ENCODE peak calls at places on chromosomes 11 and 22, in nine cellular contexts. W is transverse colon, B is Peyer's patch, D is HCT116, I is tibial nerve, Y is gastrocnemius medialis, P is prostate gland, A is lower leg skin, R is stomach. L is an unnamed sample.

GRCh38 chr11:7571640-7572000 is 57.8 kb downstream of the PPFIBP2 start:
- DNase-seq in B (peak; percentile 86), I (peak; percentile 64), P (peak; percentile 76), A (peak; percentile 93), W (peak; percentile 82), D (peak; percentile 51), R (peak; percentile 79), Y (peak; percentile 63), L (peak; percentile 89)

GRCh38 chr22:41534219-41534618 is 10.1 kb downstream of the POLR3H start:
- DNase-seq in B (no peak), I (no peak), D (no peak), Y (no peak), A (no peak), R (no peak), W (no peak), P (no peak), L (no peak)

GRCh38 chr11:61507962-61508824 is at the start of gene LRRC10B:
- DNase-seq in W (peak; percentile 85), I (no peak), R (no peak), D (peak; percentile 52), A (no peak), P (no peak), B (peak; percentile 72), Y (no peak), L (peak; percentile 29)

GRCh38 chr11:69382131-69383128 is 88.5 kb downstream of the MYEOV start:
- DNase-seq in R (peak; percentile 27), W (peak; percentile 32), Y (peak; percentile 26), I (peak; percentile 15), A (peak; percentile 86), P (no peak), D (peak; percentile 70), B (peak; percentile 51), L (no peak)

GRCh38 chr11:26088391-26088790 is 243.5 kb upstream of the ANO3 start:
- DNase-seq in D (no peak), R (no peak), W (no peak), Y (no peak), A (no peak), B (no peak), P (no peak), I (no peak), L (no peak)

GRCh38 chr11:26944866-26945664 is 48.8 kb upstream of the FIBIN start:
- DNase-seq in Y (no peak), W (no peak), P (no peak), B (no peak), A (no peak), D (no peak), R (no peak), I (no peak), L (no peak)

GRCh38 chr22:45268167-45268957 is 16.4 kb upstream of the UPK3A start:
- DNase-seq in B (peak; percentile 62), I (no peak), W (peak; percentile 45), Y (no peak), D (no peak), R (peak; percentile 36), P (no peak), A (peak; percentile 91), L (peak; percentile 55)

GRCh38 chr11:132134322-132134721 is 763.9 kb downstream of the NTM start:
- DNase-seq in Y (no peak), P (no peak), A (no peak), W (no peak), R (no peak), B (no peak), I (no peak), D (no peak), L (no peak)

GRCh38 chr11:99822846-99823565 is 802.3 kb downstream of the CNTN5 start:
- DNase-seq in Y (no peak), R (no peak), P (no peak), D (no peak), W (no peak), A (no peak), B (no peak), I (no peak), L (peak; percentile 6)

GRCh38 chr11:25615076-25615475 is 716.9 kb upstream of the ANO3 start:
- DNase-seq in R (no peak), P (no peak), B (no peak), Y (no peak), I (no peak), W (no peak), D (no peak), A (no peak), L (no peak)

GRCh38 chr11:11313426-11313825 is 39.6 kb downstream of the CSNK2A3 start:
- DNase-seq in B (no peak), I (no peak), R (no peak), A (no peak), P (no peak), D (no peak), W (no peak), Y (peak; percentile 37), L (peak; percentile 28)

GRCh38 chr11:5809122-5809519 is 397 bp downstream of the OR52N2 start:
- DNase-seq in B (no peak), Y (no peak), A (no peak), I (no peak), P (no peak), R (no peak), W (no peak), D (no peak), L (no peak)

GRCh38 chr11:90438069-90438468 is 215.2 kb upstream of the CHORDC1 start:
- DNase-seq in W (no peak), A (no peak), R (no peak), I (no peak), B (no peak), D (no peak), Y (no peak), P (no peak), L (no peak)

GRCh38 chr11:133163463-133164419 is 368.6 kb downstream of the OPCML start:
- DNase-seq in R (no peak), P (peak; percentile 20), W (no peak), B (peak; percentile 56), A (peak; percentile 26), D (no peak), Y (no peak), I (no peak), L (no peak)

GRCh38 chr11:45900916-45901617 is 6.0 kb downstream of the FREY1 start:
- DNase-seq in P (no peak), D (no peak), B (no peak), I (no peak), R (no peak), Y (no peak), A (no peak), W (no peak), L (peak; percentile 24)

GRCh38 chr22:50443801-50444625 is 30.8 kb downstream of the SBF1 start:
- DNase-seq in A (no peak), I (no peak), P (no peak), B (no peak), Y (no peak), R (no peak), D (no peak), W (no peak), L (peak; percentile 78)

GRCh38 chr11:130411223-130411622 is 17.2 kb downstream of the ADAMTS8 start:
- DNase-seq in R (no peak), B (no peak), Y (no peak), P (no peak), W (no peak), D (no peak), I (no peak), A (no peak), L (no peak)

GRCh38 chr11:44005956-44006355 is 41.8 kb upstream of the ACCSL start:
- DNase-seq in P (no peak), W (no peak), R (peak; percentile 11), B (peak; percentile 37), A (peak; percentile 40), Y (no peak), D (no peak), I (no peak), L (no peak)

GRCh38 chr22:41003041-41003440 is 51.9 kb downstream of the RBX1 start:
- DNase-seq in D (no peak), A (no peak), Y (no peak), I (no peak), B (no peak), W (no peak), P (no peak), R (peak; percentile 35), L (peak; percentile 35)

GRCh38 chr11:69924308-69925161 is 105.3 kb upstream of the FGF3 start:
- DNase-seq in P (no peak), I (no peak), W (no peak), Y (no peak), B (no peak), A (peak; percentile 56), D (no peak), R (no peak), L (no peak)

GRCh38 chr11:57336111-57336666 is 497 bp upstream of the SSRP1 start:
- DNase-seq in P (no peak), Y (no peak), I (no peak), D (no peak), B (no peak), R (no peak), W (no peak), A (no peak), L (no peak)

GRCh38 chr22:46411347-46411746 is 75.8 kb downstream of the TRMU start:
- DNase-seq in P (no peak), I (no peak), R (no peak), D (no peak), B (no peak), W (no peak), Y (no peak), A (no peak), L (no peak)
- TF ChIP-seq POLR2A in P (no peak), I (no peak), R (no peak), D (no peak), B (no peak), W (no peak), Y (no peak), A (no peak), L (no peak)

GRCh38 chr11:66316849-66317251 is at the start of gene CD248:
- DNase-seq in B (peak; percentile 60), A (peak; percentile 91), I (peak; percentile 71), W (peak; percentile 43), D (no peak), R (no peak), Y (peak; percentile 48), P (no peak), L (peak; percentile 33)
- TF ChIP-seq POLR2A in B (no peak), A (no peak), I (no peak), W (no peak), D (no peak), R (no peak), Y (peak; percentile 55), P (no peak), L (peak; percentile 34)

GRCh38 chr22:36463783-36464184 is 17.7 kb downstream of the TXN2 start:
- DNase-seq in W (no peak), A (peak; percentile 90), B (no peak), Y (no peak), P (no peak), R (no peak), D (no peak), I (no peak), L (peak; percentile 25)
- TF ChIP-seq POLR2A in W (no peak), A (no peak), B (no peak), Y (peak; percentile 17), P (no peak), R (no peak), D (no peak), I (no peak), L (no peak)

GRCh38 chr11:73395297-73396208 is 19.4 kb downstream of the RELT start:
- DNase-seq in A (peak; percentile 77), W (no peak), I (no peak), P (no peak), B (no peak), D (no peak), Y (peak; percentile 15), R (no peak), L (no peak)
- TF ChIP-seq POLR2A in A (no peak), W (no peak), I (no peak), P (no peak), B (no peak), D (no peak), Y (no peak), R (no peak), L (no peak)

L was measured in thyroid gland.